ENCODE peak calls at places on chromosome 10, in eight cellular contexts. One of them, this sample, is unnamed.
A peak's percentile ranks its signal among the peaks of the same experiment; 100 is the strongest.

GRCh38 chr10:6406220-6407033 is 173.6 kb downstream of the PRKCQ start:
- DNase-seq in A549: peak; percentile 53
- DNase-seq in WTC11: no peak
- DNase-seq in HepG2: peak; percentile 8
- DNase-seq in GM12878: no peak
- DNase-seq in H1: no peak
- DNase-seq in SK-N-SH: peak; percentile 39
- DNase-seq in K562: peak; percentile 21
- DNase-seq in this sample: peak; percentile 37

GRCh38 chr10:33363112-33363511 is 28.6 kb upstream of the NRP1 start:
- DNase-seq in A549: no peak
- DNase-seq in WTC11: no peak
- DNase-seq in HepG2: no peak
- DNase-seq in GM12878: no peak
- DNase-seq in H1: no peak
- DNase-seq in SK-N-SH: no peak
- DNase-seq in K562: no peak
- DNase-seq in this sample: peak; percentile 39

GRCh38 chr10:72291019-72291532 is 17.4 kb downstream of the DDIT4 start:
- DNase-seq in A549: no peak
- DNase-seq in WTC11: no peak
- DNase-seq in HepG2: no peak
- DNase-seq in GM12878: no peak
- DNase-seq in H1: no peak
- DNase-seq in SK-N-SH: no peak
- DNase-seq in K562: peak; percentile 85
- DNase-seq in this sample: no peak

GRCh38 chr10:23344251-23344841 is at the start of gene C10orf67:
- DNase-seq in A549: peak; percentile 3
- DNase-seq in WTC11: peak; percentile 49
- DNase-seq in HepG2: no peak
- DNase-seq in GM12878: no peak
- DNase-seq in H1: peak; percentile 17
- DNase-seq in SK-N-SH: peak; percentile 79
- DNase-seq in K562: peak; percentile 5
- DNase-seq in this sample: peak; percentile 39

GRCh38 chr10:120508393-120508792 is 51.4 kb downstream of the PLPP4 start:
- DNase-seq in A549: peak; percentile 13
- DNase-seq in WTC11: no peak
- DNase-seq in HepG2: no peak
- DNase-seq in GM12878: no peak
- DNase-seq in H1: no peak
- DNase-seq in SK-N-SH: no peak
- DNase-seq in K562: no peak
- DNase-seq in this sample: no peak

GRCh38 chr10:117622471-117623184 is 80.1 kb downstream of the EMX2 start:
- DNase-seq in A549: no peak
- DNase-seq in WTC11: no peak
- DNase-seq in HepG2: no peak
- DNase-seq in GM12878: no peak
- DNase-seq in H1: no peak
- DNase-seq in SK-N-SH: no peak
- DNase-seq in K562: no peak
- DNase-seq in this sample: no peak

GRCh38 chr10:48506147-48506917 is 98.5 kb downstream of the ARHGAP22 start:
- DNase-seq in A549: peak; percentile 66
- DNase-seq in WTC11: no peak
- DNase-seq in HepG2: peak; percentile 88
- DNase-seq in GM12878: no peak
- DNase-seq in H1: no peak
- DNase-seq in SK-N-SH: peak; percentile 60
- DNase-seq in K562: peak; percentile 95
- DNase-seq in this sample: peak; percentile 56

GRCh38 chr10:54622017-54622416 is 179.0 kb downstream of the PCDH15 start:
- DNase-seq in A549: no peak
- DNase-seq in WTC11: no peak
- DNase-seq in HepG2: no peak
- DNase-seq in GM12878: no peak
- DNase-seq in H1: no peak
- DNase-seq in SK-N-SH: no peak
- DNase-seq in K562: no peak
- DNase-seq in this sample: no peak

GRCh38 chr10:77463967-77464745 is 173.5 kb downstream of the KCNMA1 start:
- DNase-seq in A549: no peak
- DNase-seq in WTC11: no peak
- DNase-seq in HepG2: no peak
- DNase-seq in GM12878: no peak
- DNase-seq in H1: no peak
- DNase-seq in SK-N-SH: no peak
- DNase-seq in K562: no peak
- DNase-seq in this sample: peak; percentile 70

GRCh38 chr10:88033793-88034192 is 170.4 kb downstream of the PTEN start:
- DNase-seq in A549: no peak
- DNase-seq in WTC11: peak; percentile 13
- DNase-seq in HepG2: no peak
- DNase-seq in GM12878: no peak
- DNase-seq in H1: no peak
- DNase-seq in SK-N-SH: no peak
- DNase-seq in K562: no peak
- DNase-seq in this sample: no peak

GRCh38 chr10:36516281-36516680 is 609.1 kb upstream of the ANKRD30A start:
- DNase-seq in A549: no peak
- DNase-seq in WTC11: no peak
- DNase-seq in HepG2: no peak
- DNase-seq in GM12878: no peak
- DNase-seq in H1: no peak
- DNase-seq in SK-N-SH: no peak
- DNase-seq in K562: no peak
- DNase-seq in this sample: no peak

GRCh38 chr10:86756511-86757109 is at the start of gene BMPR1A:
- DNase-seq in A549: peak; percentile 90
- DNase-seq in WTC11: peak; percentile 93
- DNase-seq in HepG2: no peak
- DNase-seq in GM12878: no peak
- DNase-seq in H1: no peak
- DNase-seq in SK-N-SH: peak; percentile 82
- DNase-seq in K562: peak; percentile 90
- DNase-seq in this sample: peak; percentile 86

GRCh38 chr10:31207636-31208035 is 111.4 kb upstream of the ZEB1 start:
- DNase-seq in A549: no peak
- DNase-seq in WTC11: no peak
- DNase-seq in HepG2: no peak
- DNase-seq in GM12878: no peak
- DNase-seq in H1: no peak
- DNase-seq in SK-N-SH: no peak
- DNase-seq in K562: no peak
- DNase-seq in this sample: peak; percentile 31

GRCh38 chr10:77881636-77882035 is 44.9 kb downstream of the DLG5 start:
- DNase-seq in A549: no peak
- DNase-seq in WTC11: no peak
- DNase-seq in HepG2: peak; percentile 58
- DNase-seq in GM12878: no peak
- DNase-seq in H1: no peak
- DNase-seq in SK-N-SH: no peak
- DNase-seq in K562: no peak
- DNase-seq in this sample: no peak

GRCh38 chr10:1043532-1043995 is 5.4 kb downstream of the IDI1 start:
- DNase-seq in A549: no peak
- DNase-seq in WTC11: no peak
- DNase-seq in HepG2: no peak
- DNase-seq in GM12878: peak; percentile 72
- DNase-seq in H1: no peak
- DNase-seq in SK-N-SH: no peak
- DNase-seq in K562: no peak
- DNase-seq in this sample: no peak

GRCh38 chr10:94299417-94299816 is 63.3 kb downstream of the NOC3L start:
- DNase-seq in A549: no peak
- DNase-seq in WTC11: no peak
- DNase-seq in HepG2: peak; percentile 15
- DNase-seq in GM12878: no peak
- DNase-seq in H1: no peak
- DNase-seq in SK-N-SH: no peak
- DNase-seq in K562: peak; percentile 79
- DNase-seq in this sample: peak; percentile 48

GRCh38 chr10:18368681-18369080 is 228.5 kb downstream of the CACNB2 start:
- DNase-seq in A549: no peak
- DNase-seq in WTC11: no peak
- DNase-seq in HepG2: no peak
- DNase-seq in GM12878: no peak
- DNase-seq in H1: no peak
- DNase-seq in SK-N-SH: no peak
- DNase-seq in K562: no peak
- DNase-seq in this sample: peak; percentile 77

GRCh38 chr10:58651040-58651439 is 138.4 kb downstream of the BICC1 start:
- DNase-seq in A549: no peak
- DNase-seq in WTC11: no peak
- DNase-seq in HepG2: no peak
- DNase-seq in GM12878: no peak
- DNase-seq in H1: no peak
- DNase-seq in SK-N-SH: peak; percentile 50
- DNase-seq in K562: no peak
- DNase-seq in this sample: peak; percentile 34

GRCh38 chr10:95445223-95445836 is 115.8 kb downstream of the SORBS1 start:
- DNase-seq in A549: peak; percentile 42
- DNase-seq in WTC11: no peak
- DNase-seq in HepG2: no peak
- DNase-seq in GM12878: no peak
- DNase-seq in H1: no peak
- DNase-seq in SK-N-SH: no peak
- DNase-seq in K562: no peak
- DNase-seq in this sample: peak; percentile 53

GRCh38 chr10:7480742-7481381 is 70.0 kb upstream of the SFMBT2 start:
- DNase-seq in A549: no peak
- DNase-seq in WTC11: no peak
- DNase-seq in HepG2: no peak
- DNase-seq in GM12878: peak; percentile 82
- DNase-seq in H1: no peak
- DNase-seq in SK-N-SH: no peak
- DNase-seq in K562: no peak
- DNase-seq in this sample: no peak

GRCh38 chr10:24680647-24681475 is 42.8 kb downstream of the ARHGAP21 start:
- DNase-seq in A549: no peak
- DNase-seq in WTC11: no peak
- DNase-seq in HepG2: peak; percentile 88
- DNase-seq in GM12878: no peak
- DNase-seq in H1: no peak
- DNase-seq in SK-N-SH: no peak
- DNase-seq in K562: no peak
- DNase-seq in this sample: peak; percentile 49

GRCh38 chr10:97169063-97169462 is 16.7 kb downstream of the SLIT1 start:
- DNase-seq in A549: no peak
- DNase-seq in WTC11: no peak
- DNase-seq in HepG2: no peak
- DNase-seq in GM12878: no peak
- DNase-seq in H1: no peak
- DNase-seq in SK-N-SH: no peak
- DNase-seq in K562: no peak
- DNase-seq in this sample: no peak
- TF ChIP-seq USF2 in A549: no peak
- TF ChIP-seq USF2 in WTC11: no peak
- TF ChIP-seq USF2 in HepG2: no peak
- TF ChIP-seq USF2 in GM12878: no peak
- TF ChIP-seq USF2 in H1: no peak
- TF ChIP-seq USF2 in SK-N-SH: no peak
- TF ChIP-seq USF2 in K562: no peak
- TF ChIP-seq USF2 in this sample: no peak

DNA sequence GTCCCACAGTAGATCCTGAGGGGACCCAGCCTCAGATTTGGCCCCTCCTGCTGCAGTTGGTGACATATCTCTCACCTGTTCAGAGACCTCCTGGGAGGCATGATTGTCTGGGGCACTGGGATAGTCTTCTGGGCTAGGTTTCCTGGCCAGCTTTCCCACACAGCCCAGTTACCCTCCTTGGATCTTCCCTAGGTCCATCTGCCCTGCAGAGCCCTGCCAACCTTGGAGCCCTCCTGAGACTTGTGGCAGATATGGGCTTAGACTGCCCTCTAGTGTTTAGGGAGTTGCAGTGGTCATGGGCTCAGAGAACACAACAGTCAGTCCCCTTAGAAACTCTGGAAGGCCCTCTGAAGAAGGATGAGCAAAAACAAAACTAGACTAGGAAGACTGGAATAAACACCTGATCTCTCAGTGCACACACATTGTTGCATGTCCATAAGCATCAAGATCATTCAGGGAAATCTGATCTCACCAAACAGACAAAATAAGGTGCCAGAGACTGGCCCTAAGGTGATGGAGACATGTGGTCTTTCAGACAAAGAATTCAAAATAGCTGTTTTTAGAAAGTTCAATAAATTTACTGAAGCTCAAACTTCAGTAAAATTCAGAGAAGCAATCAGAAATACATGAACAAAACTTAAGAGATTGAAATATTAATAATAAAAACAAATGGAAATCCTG is 324.6 kb downstream of the ATRNL1 start:
- DNase-seq in A549: peak; percentile 54
- DNase-seq in WTC11: peak; percentile 64
- DNase-seq in HepG2: peak; percentile 60
- DNase-seq in GM12878: peak; percentile 4
- DNase-seq in H1: peak; percentile 27
- DNase-seq in SK-N-SH: peak; percentile 22
- DNase-seq in K562: peak; percentile 1
- DNase-seq in this sample: peak; percentile 37
- TF ChIP-seq USF2 in A549: no peak
- TF ChIP-seq USF2 in WTC11: no peak
- TF ChIP-seq USF2 in HepG2: no peak
- TF ChIP-seq USF2 in GM12878: no peak
- TF ChIP-seq USF2 in H1: no peak
- TF ChIP-seq USF2 in SK-N-SH: no peak
- TF ChIP-seq USF2 in K562: no peak
- TF ChIP-seq USF2 in this sample: no peak

GRCh38 chr10:13563481-13564445 is 23.0 kb upstream of the PRPF18 start:
- DNase-seq in A549: no peak
- DNase-seq in WTC11: no peak
- DNase-seq in HepG2: no peak
- DNase-seq in GM12878: no peak
- DNase-seq in H1: no peak
- DNase-seq in SK-N-SH: no peak
- DNase-seq in K562: no peak
- DNase-seq in this sample: peak; percentile 1

GRCh38 chr10:13559124-13559700 is 27.6 kb upstream of the PRPF18 start:
- DNase-seq in A549: no peak
- DNase-seq in WTC11: no peak
- DNase-seq in HepG2: no peak
- DNase-seq in GM12878: no peak
- DNase-seq in H1: no peak
- DNase-seq in SK-N-SH: no peak
- DNase-seq in K562: no peak
- DNase-seq in this sample: peak; percentile 8

GRCh38 chr10:13555884-13556529 is 27.2 kb upstream of the BEND7 start:
- DNase-seq in A549: peak; percentile 17
- DNase-seq in WTC11: no peak
- DNase-seq in HepG2: no peak
- DNase-seq in GM12878: no peak
- DNase-seq in H1: no peak
- DNase-seq in SK-N-SH: no peak
- DNase-seq in K562: no peak
- DNase-seq in this sample: no peak

GRCh38 chr10:13560597-13560996 is 26.2 kb upstream of the PRPF18 start:
- DNase-seq in A549: peak; percentile 10
- DNase-seq in WTC11: no peak
- DNase-seq in HepG2: no peak
- DNase-seq in GM12878: no peak
- DNase-seq in H1: no peak
- DNase-seq in SK-N-SH: no peak
- DNase-seq in K562: no peak
- DNase-seq in this sample: peak; percentile 41
- TF ChIP-seq USF2 in A549: no peak
- TF ChIP-seq USF2 in WTC11: no peak
- TF ChIP-seq USF2 in HepG2: no peak
- TF ChIP-seq USF2 in GM12878: no peak
- TF ChIP-seq USF2 in H1: no peak
- TF ChIP-seq USF2 in SK-N-SH: no peak
- TF ChIP-seq USF2 in K562: no peak
- TF ChIP-seq USF2 in this sample: no peak

GRCh38 chr10:98919899-98920298 is 315.8 kb downstream of the HPSE2 start:
- DNase-seq in A549: no peak
- DNase-seq in WTC11: no peak
- DNase-seq in HepG2: no peak
- DNase-seq in GM12878: no peak
- DNase-seq in H1: no peak
- DNase-seq in SK-N-SH: no peak
- DNase-seq in K562: peak; percentile 83
- DNase-seq in this sample: peak; percentile 68
- TF ChIP-seq USF2 in A549: no peak
- TF ChIP-seq USF2 in WTC11: no peak
- TF ChIP-seq USF2 in HepG2: no peak
- TF ChIP-seq USF2 in GM12878: no peak
- TF ChIP-seq USF2 in H1: no peak
- TF ChIP-seq USF2 in SK-N-SH: no peak
- TF ChIP-seq USF2 in K562: no peak
- TF ChIP-seq USF2 in this sample: no peak

This sample was measured in IMR-90.